ENCODE peak calls at places on chromosomes 12 and 14, in six cellular contexts. One of them, this sample, is unnamed.
A peak's percentile ranks its signal among the peaks of the same experiment; 100 is the strongest.

GRCh38 chr12:26158078-26158764 is 33.4 kb upstream of the BHLHE41 start:
- DNase-seq in CD8-positive, alpha-beta T cell: no peak
- DNase-seq in kidney: no peak
- DNase-seq in uterus: no peak
- DNase-seq in colonic mucosa: no peak
- DNase-seq in foreskin keratinocyte: no peak
- DNase-seq in this sample: peak; percentile 43

GRCh38 chr14:69726761-69727511 is 40.0 kb upstream of the SRSF5 start:
- DNase-seq in CD8-positive, alpha-beta T cell: peak; percentile 88
- DNase-seq in kidney: peak; percentile 92
- DNase-seq in uterus: peak; percentile 77
- DNase-seq in colonic mucosa: peak; percentile 86
- DNase-seq in foreskin keratinocyte: no peak
- DNase-seq in this sample: no peak

GRCh38 chr12:92444763-92445162 is 258.0 kb upstream of the PLEKHG7 start:
- DNase-seq in CD8-positive, alpha-beta T cell: no peak
- DNase-seq in kidney: no peak
- DNase-seq in uterus: peak; percentile 28
- DNase-seq in colonic mucosa: no peak
- DNase-seq in foreskin keratinocyte: no peak
- DNase-seq in this sample: no peak

GRCh38 chr12:78036889-78037288 is 206.2 kb downstream of the NAV3 start:
- DNase-seq in CD8-positive, alpha-beta T cell: no peak
- DNase-seq in kidney: no peak
- DNase-seq in uterus: no peak
- DNase-seq in colonic mucosa: no peak
- DNase-seq in foreskin keratinocyte: no peak
- DNase-seq in this sample: no peak

GRCh38 chr12:10409387-10409786 is at the start of gene KLRC4:
- DNase-seq in CD8-positive, alpha-beta T cell: peak; percentile 32
- DNase-seq in kidney: no peak
- DNase-seq in uterus: no peak
- DNase-seq in colonic mucosa: no peak
- DNase-seq in foreskin keratinocyte: peak; percentile 51
- DNase-seq in this sample: no peak

GRCh38 chr14:24081739-24082204 is 10.4 kb downstream of the CPNE6 start:
- DNase-seq in CD8-positive, alpha-beta T cell: no peak
- DNase-seq in kidney: no peak
- DNase-seq in uterus: no peak
- DNase-seq in colonic mucosa: no peak
- DNase-seq in foreskin keratinocyte: no peak
- DNase-seq in this sample: no peak

GRCh38 chr12:69685810-69686209 is 13.3 kb downstream of the BEST3 start:
- DNase-seq in CD8-positive, alpha-beta T cell: no peak
- DNase-seq in kidney: no peak
- DNase-seq in uterus: no peak
- DNase-seq in colonic mucosa: no peak
- DNase-seq in foreskin keratinocyte: peak; percentile 76
- DNase-seq in this sample: peak; percentile 77

GRCh38 chr12:70246580-70246979 is 3.3 kb downstream of the CNOT2 start:
- DNase-seq in CD8-positive, alpha-beta T cell: no peak
- DNase-seq in kidney: no peak
- DNase-seq in uterus: no peak
- DNase-seq in colonic mucosa: no peak
- DNase-seq in foreskin keratinocyte: no peak
- DNase-seq in this sample: no peak

GRCh38 chr12:76470028-76470939 is 89.3 kb downstream of the OSBPL8 start:
- DNase-seq in CD8-positive, alpha-beta T cell: no peak
- DNase-seq in kidney: no peak
- DNase-seq in uterus: no peak
- DNase-seq in colonic mucosa: no peak
- DNase-seq in foreskin keratinocyte: peak; percentile 70
- DNase-seq in this sample: peak; percentile 50

GRCh38 chr12:114673169-114673833 is 10.7 kb downstream of the TBX3 start:
- DNase-seq in CD8-positive, alpha-beta T cell: no peak
- DNase-seq in kidney: peak; percentile 83
- DNase-seq in uterus: peak; percentile 85
- DNase-seq in colonic mucosa: no peak
- DNase-seq in foreskin keratinocyte: peak; percentile 82
- DNase-seq in this sample: no peak

GRCh38 chr12:55934773-55935172 is 3.8 kb downstream of the DGKA start:
- DNase-seq in CD8-positive, alpha-beta T cell: no peak
- DNase-seq in kidney: no peak
- DNase-seq in uterus: no peak
- DNase-seq in colonic mucosa: no peak
- DNase-seq in foreskin keratinocyte: no peak
- DNase-seq in this sample: no peak

GRCh38 chr12:127770123-127770522 is 496.8 kb upstream of the TMEM132C start:
- DNase-seq in CD8-positive, alpha-beta T cell: no peak
- DNase-seq in kidney: no peak
- DNase-seq in uterus: no peak
- DNase-seq in colonic mucosa: peak; percentile 30
- DNase-seq in foreskin keratinocyte: no peak
- DNase-seq in this sample: no peak

GRCh38 chr14:104389326-104390220 is 190.0 kb upstream of the C14orf180 start:
- DNase-seq in CD8-positive, alpha-beta T cell: peak; percentile 55
- DNase-seq in kidney: peak; percentile 53
- DNase-seq in uterus: peak; percentile 4
- DNase-seq in colonic mucosa: no peak
- DNase-seq in foreskin keratinocyte: no peak
- DNase-seq in this sample: no peak

GRCh38 chr12:106304001-106304421 is 1.5 kb downstream of the TCP11L2 start:
- DNase-seq in CD8-positive, alpha-beta T cell: no peak
- DNase-seq in kidney: no peak
- DNase-seq in uterus: peak; percentile 24
- DNase-seq in colonic mucosa: no peak
- DNase-seq in foreskin keratinocyte: no peak
- DNase-seq in this sample: no peak

GRCh38 chr12:81231574-81232368 is 153.9 kb downstream of the ACSS3 start:
- DNase-seq in CD8-positive, alpha-beta T cell: no peak
- DNase-seq in kidney: no peak
- DNase-seq in uterus: no peak
- DNase-seq in colonic mucosa: no peak
- DNase-seq in foreskin keratinocyte: no peak
- DNase-seq in this sample: no peak

GRCh38 chr14:61342486-61342885 is 21.1 kb downstream of the PRKCH start:
- DNase-seq in CD8-positive, alpha-beta T cell: peak; percentile 79
- DNase-seq in kidney: no peak
- DNase-seq in uterus: peak; percentile 31
- DNase-seq in colonic mucosa: no peak
- DNase-seq in foreskin keratinocyte: no peak
- DNase-seq in this sample: no peak

GRCh38 chr12:80936353-80936641 is 1.4 kb downstream of the LIN7A start:
- DNase-seq in CD8-positive, alpha-beta T cell: no peak
- DNase-seq in kidney: no peak
- DNase-seq in uterus: no peak
- DNase-seq in colonic mucosa: no peak
- DNase-seq in foreskin keratinocyte: no peak
- DNase-seq in this sample: no peak

GRCh38 chr14:100435459-100435858 is 112.3 kb downstream of the SLC25A47 start:
- DNase-seq in CD8-positive, alpha-beta T cell: no peak
- DNase-seq in kidney: no peak
- DNase-seq in uterus: no peak
- DNase-seq in colonic mucosa: no peak
- DNase-seq in foreskin keratinocyte: no peak
- DNase-seq in this sample: no peak

GRCh38 chr12:89690925-89691324 is 17.7 kb downstream of the ATP2B1 start:
- DNase-seq in CD8-positive, alpha-beta T cell: no peak
- DNase-seq in kidney: no peak
- DNase-seq in uterus: no peak
- DNase-seq in colonic mucosa: no peak
- DNase-seq in foreskin keratinocyte: no peak
- DNase-seq in this sample: no peak

GRCh38 chr12:75982974-75983660 is 48.5 kb downstream of the PHLDA1 start:
- DNase-seq in CD8-positive, alpha-beta T cell: no peak
- DNase-seq in kidney: no peak
- DNase-seq in uterus: no peak
- DNase-seq in colonic mucosa: peak; percentile 35
- DNase-seq in foreskin keratinocyte: no peak
- DNase-seq in this sample: no peak

GRCh38 chr14:39043352-39043943 is 59.6 kb downstream of the SEC23A start:
- DNase-seq in CD8-positive, alpha-beta T cell: no peak
- DNase-seq in kidney: no peak
- DNase-seq in uterus: no peak
- DNase-seq in colonic mucosa: no peak
- DNase-seq in foreskin keratinocyte: no peak
- DNase-seq in this sample: no peak
- H3K27ac ChIP-seq in CD8-positive, alpha-beta T cell: no peak overlapping the region
- H3K27ac ChIP-seq in kidney: no peak overlapping the region
- H3K27ac ChIP-seq in uterus: no peak overlapping the region
- H3K27ac ChIP-seq in colonic mucosa: no peak overlapping the region
- H3K27ac ChIP-seq in foreskin keratinocyte: no peak overlapping the region
- H3K27ac ChIP-seq in this sample: no peak overlapping the region

GRCh38 chr12:133080619-133081407 is at the start of gene ZNF140:
- DNase-seq in CD8-positive, alpha-beta T cell: peak; percentile 92
- DNase-seq in kidney: peak; percentile 98
- DNase-seq in uterus: peak; percentile 96
- DNase-seq in colonic mucosa: peak; percentile 96
- DNase-seq in foreskin keratinocyte: peak; percentile 89
- DNase-seq in this sample: peak; percentile 82

GRCh38 chr12:133080051-133080618 is 588 bp upstream of the ZNF140 start:
- DNase-seq in CD8-positive, alpha-beta T cell: peak; percentile 94
- DNase-seq in kidney: peak; percentile 100
- DNase-seq in uterus: peak; percentile 98
- DNase-seq in colonic mucosa: peak; percentile 98
- DNase-seq in foreskin keratinocyte: peak; percentile 99
- DNase-seq in this sample: peak; percentile 99

GRCh38 chr12:133083345-133083744 is 2.6 kb downstream of the ZNF140 start:
- DNase-seq in CD8-positive, alpha-beta T cell: no peak
- DNase-seq in kidney: no peak
- DNase-seq in uterus: no peak
- DNase-seq in colonic mucosa: no peak
- DNase-seq in foreskin keratinocyte: no peak
- DNase-seq in this sample: no peak

GRCh38 chr12:133081408-133081806 is 684 bp downstream of the ZNF140 start:
- DNase-seq in CD8-positive, alpha-beta T cell: no peak
- DNase-seq in kidney: no peak
- DNase-seq in uterus: peak; percentile 28
- DNase-seq in colonic mucosa: no peak
- DNase-seq in foreskin keratinocyte: no peak
- DNase-seq in this sample: no peak
- H3K27ac ChIP-seq in CD8-positive, alpha-beta T cell: peak overlapping the region; percentile 98
- H3K27ac ChIP-seq in kidney: no peak overlapping the region
- H3K27ac ChIP-seq in uterus: peak overlapping the region; percentile 96
- H3K27ac ChIP-seq in colonic mucosa: peak overlapping the region; percentile 96
- H3K27ac ChIP-seq in foreskin keratinocyte: no peak overlapping the region
- H3K27ac ChIP-seq in this sample: peak overlapping the region; percentile 96

GRCh38 chr14:68245146-68246073 is 425.8 kb downstream of the RAD51B start:
- DNase-seq in CD8-positive, alpha-beta T cell: no peak
- DNase-seq in kidney: no peak
- DNase-seq in uterus: peak; percentile 73
- DNase-seq in colonic mucosa: peak; percentile 31
- DNase-seq in foreskin keratinocyte: no peak
- DNase-seq in this sample: no peak

GRCh38 chr14:68247867-68248266 is 428.3 kb downstream of the RAD51B start:
- DNase-seq in CD8-positive, alpha-beta T cell: no peak
- DNase-seq in kidney: no peak
- DNase-seq in uterus: peak; percentile 70
- DNase-seq in colonic mucosa: peak; percentile 40
- DNase-seq in foreskin keratinocyte: no peak
- DNase-seq in this sample: no peak

GRCh38 chr14:68246074-68246980 is 426.7 kb downstream of the RAD51B start:
- DNase-seq in CD8-positive, alpha-beta T cell: no peak
- DNase-seq in kidney: no peak
- DNase-seq in uterus: no peak
- DNase-seq in colonic mucosa: no peak
- DNase-seq in foreskin keratinocyte: no peak
- DNase-seq in this sample: no peak

GRCh38 chr14:68248481-68249255 is 429.1 kb downstream of the RAD51B start:
- DNase-seq in CD8-positive, alpha-beta T cell: no peak
- DNase-seq in kidney: peak; percentile 67
- DNase-seq in uterus: no peak
- DNase-seq in colonic mucosa: no peak
- DNase-seq in foreskin keratinocyte: no peak
- DNase-seq in this sample: no peak

GRCh38 chr14:68247281-68247680 is 427.7 kb downstream of the RAD51B start:
- DNase-seq in CD8-positive, alpha-beta T cell: no peak
- DNase-seq in kidney: no peak
- DNase-seq in uterus: no peak
- DNase-seq in colonic mucosa: no peak
- DNase-seq in foreskin keratinocyte: no peak
- DNase-seq in this sample: no peak
- H3K27ac ChIP-seq in CD8-positive, alpha-beta T cell: no peak overlapping the region
- H3K27ac ChIP-seq in kidney: peak overlapping the region; percentile 84
- H3K27ac ChIP-seq in uterus: peak overlapping the region; percentile 94
- H3K27ac ChIP-seq in colonic mucosa: peak overlapping the region; percentile 75
- H3K27ac ChIP-seq in foreskin keratinocyte: peak overlapping the region; percentile 62
- H3K27ac ChIP-seq in this sample: no peak overlapping the region

DNA sequence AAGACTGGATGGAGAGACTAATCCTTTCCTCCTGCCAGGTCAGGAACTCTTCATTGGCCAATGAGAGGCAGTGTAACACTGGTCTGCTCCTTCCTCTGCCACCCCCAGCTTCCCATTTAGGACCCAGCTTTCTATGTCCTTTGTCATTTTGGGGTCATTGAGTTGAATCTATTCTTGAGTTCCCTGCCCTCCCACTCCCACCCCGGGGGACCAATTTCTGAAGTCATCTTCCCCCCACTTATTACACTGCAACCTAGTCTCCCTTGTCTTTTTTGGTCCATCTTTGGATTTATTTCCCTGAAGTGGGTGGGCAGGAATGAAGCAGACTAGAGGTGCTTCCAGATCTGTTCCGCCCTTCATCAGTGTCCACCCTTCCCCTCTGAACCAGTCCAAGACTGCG is 7.6 kb upstream of the ITGA5 start:
- DNase-seq in CD8-positive, alpha-beta T cell: no peak
- DNase-seq in kidney: no peak
- DNase-seq in uterus: no peak
- DNase-seq in colonic mucosa: no peak
- DNase-seq in foreskin keratinocyte: no peak
- DNase-seq in this sample: no peak
- H3K27ac ChIP-seq in CD8-positive, alpha-beta T cell: no peak overlapping the region
- H3K27ac ChIP-seq in kidney: no peak overlapping the region
- H3K27ac ChIP-seq in uterus: peak overlapping the region; percentile 66
- H3K27ac ChIP-seq in colonic mucosa: no peak overlapping the region
- H3K27ac ChIP-seq in foreskin keratinocyte: no peak overlapping the region
- H3K27ac ChIP-seq in this sample: no peak overlapping the region